ENCODE peak calls at places on chromosomes 11 and 22, in five cellular contexts. W, T, H, F and N are unnamed samples. For H3K4me1, the result is how much of the 10 kb centered on the place peaks cover.

GRCh38 chr22:36926309-36926708 is 12.9 kb downstream of the CSF2RB start:
- DNase-seq in W (no peak), T (no peak), H (no peak), F (no peak), N (no peak)

GRCh38 chr11:18671246-18671645 is 27.3 kb upstream of the TMEM86A start:
- DNase-seq in H (no peak), F (no peak), T (no peak), W (no peak), N (no peak)

GRCh38 chr11:63837719-63838118 is 1.2 kb upstream of the MARK2 start:
- DNase-seq in T (no peak), W (no peak), F (peak), H (no peak), N (no peak)

GRCh38 chr11:123509737-123510578 is 79.9 kb downstream of the GRAMD1B start:
- DNase-seq in T (peak), H (peak), F (no peak), W (no peak), N (no peak)

GRCh38 chr22:21098099-21098671 is 52.4 kb downstream of the LRRC74B start:
- DNase-seq in H (no peak), W (no peak), T (no peak), F (no peak), N (no peak)

GRCh38 chr11:27076121-27076589 is 35.5 kb downstream of the BBOX1 start:
- DNase-seq in W (no peak), F (no peak), T (no peak), H (no peak), N (no peak)

GRCh38 chr22:36306227-36306626 is 53.3 kb downstream of the APOL1 start:
- DNase-seq in W (no peak), F (no peak), H (no peak), T (no peak), N (no peak)

GRCh38 chr11:92811341-92811740 is 158.1 kb upstream of the MTNR1B start:
- DNase-seq in W (peak), F (no peak), H (peak), T (peak), N (no peak)

GRCh38 chr11:14258177-14258935 is 100.6 kb downstream of the RRAS2 start:
- DNase-seq in W (no peak), H (peak), F (peak), T (peak), N (no peak)

GRCh38 chr22:36026741-36027140 is 1.9 kb downstream of the RBFOX2 start:
- DNase-seq in H (peak), T (peak), F (no peak), W (no peak), N (no peak)

GRCh38 chr11:104609297-104609696 is 289.0 kb downstream of the CASP12 start:
- DNase-seq in W (no peak), T (peak), H (peak), F (peak), N (no peak)

GRCh38 chr11:24226606-24227005 is 270.2 kb upstream of the LUZP2 start:
- DNase-seq in H (no peak), F (no peak), T (no peak), W (no peak), N (no peak)

GRCh38 chr11:113732092-113732491 is 26.0 kb upstream of the TMPRSS5 start:
- DNase-seq in T (no peak), H (no peak), W (no peak), F (no peak), N (no peak)

GRCh38 chr11:109508185-109508584 is 86.2 kb downstream of the C11orf87 start:
- DNase-seq in W (no peak), T (no peak), F (no peak), H (no peak), N (no peak)

GRCh38 chr11:107853070-107853469 is 5.5 kb downstream of the SLC35F2 start:
- DNase-seq in T (no peak), W (no peak), H (no peak), F (no peak), N (no peak)

GRCh38 chr11:116611998-116612620 is 160.7 kb downstream of the BUD13 start:
- DNase-seq in T (no peak), F (no peak), H (no peak), W (no peak), N (no peak)

GRCh38 chr11:82936261-82936660 is 34.7 kb downstream of the DDIAS start:
- DNase-seq in T (peak), H (no peak), F (no peak), W (no peak), N (no peak)

GRCh38 chr22:37195921-37196320 is 7.9 kb upstream of the C1QTNF6 start:
- DNase-seq in F (no peak), T (peak), H (no peak), W (no peak), N (peak)

GRCh38 chr11:33767624-33768023 is 6.7 kb downstream of the FBXO3 start:
- DNase-seq in T (no peak), W (no peak), H (no peak), F (no peak), N (no peak)

GRCh38 chr11:66866420-66867010 is 9.7 kb downstream of the LRFN4 start:
- DNase-seq in H (no peak), T (no peak), F (no peak), W (no peak), N (no peak)

GRCh38 chr22:46030241-46030880 is 53.4 kb upstream of the WNT7B start:
- DNase-seq in T (no peak), H (no peak), F (no peak), W (no peak), N (peak)

GRCh38 chr11:122163420-122163819 is 47.4 kb upstream of the BLID start:
- DNase-seq in H (no peak), F (no peak), T (peak), W (no peak), N (no peak)

GRCh38 chr22:28025333-28025732 is 106.3 kb upstream of the PITPNB start:
- DNase-seq in W (no peak), F (no peak), H (no peak), T (no peak), N (no peak)

GRCh38 chr22:50220603-50221409 is 20.0 kb downstream of the SELENOO start:
- DNase-seq in F (no peak), H (no peak), T (no peak), W (no peak), N (no peak)

GRCh38 chr11:128039140-128040021 is 548.0 kb downstream of the ETS1 start:
- DNase-seq in H (no peak), T (peak), W (no peak), F (peak), N (no peak)

GRCh38 chr11:122743949-122744876 is 88.7 kb downstream of the UBASH3B start:
- DNase-seq in F (peak), T (no peak), W (no peak), H (no peak), N (no peak)

GRCh38 chr22:26805131-26805530 is 147.7 kb downstream of the MIAT start:
- DNase-seq in T (peak), H (no peak), F (no peak), W (no peak), N (no peak)

GRCh38 chr11:134466035-134466908 is 54.2 kb upstream of the B3GAT1 start:
- DNase-seq in T (no peak), H (no peak), F (peak), W (no peak), N (no peak)

GRCh38 chr11:2380807-2381350 is 3.8 kb downstream of the CD81 start:
- DNase-seq in F (peak), T (peak), W (peak), H (no peak), N (peak)

GRCh38 chr11:2378527-2379210 is 1.6 kb downstream of the CD81 start:
- DNase-seq in T (peak), H (peak), F (no peak), W (no peak), N (peak)

GRCh38 chr11:2380396-2380795 is 3.3 kb downstream of the CD81 start:
- DNase-seq in F (no peak), H (no peak), T (no peak), W (no peak), N (no peak)

GRCh38 chr11:2377511-2378443 is 667 bp downstream of the CD81 start:
- DNase-seq in T (peak), W (no peak), H (peak), F (peak), N (peak)

GRCh38 chr11:2379471-2380174 is 2.5 kb downstream of the CD81 start:
- DNase-seq in T (peak), F (no peak), W (no peak), H (no peak), N (no peak)
- H3K27ac ChIP-seq in T (peak), F (peak), W (peak), H (no peak), N (peak)

DNA sequence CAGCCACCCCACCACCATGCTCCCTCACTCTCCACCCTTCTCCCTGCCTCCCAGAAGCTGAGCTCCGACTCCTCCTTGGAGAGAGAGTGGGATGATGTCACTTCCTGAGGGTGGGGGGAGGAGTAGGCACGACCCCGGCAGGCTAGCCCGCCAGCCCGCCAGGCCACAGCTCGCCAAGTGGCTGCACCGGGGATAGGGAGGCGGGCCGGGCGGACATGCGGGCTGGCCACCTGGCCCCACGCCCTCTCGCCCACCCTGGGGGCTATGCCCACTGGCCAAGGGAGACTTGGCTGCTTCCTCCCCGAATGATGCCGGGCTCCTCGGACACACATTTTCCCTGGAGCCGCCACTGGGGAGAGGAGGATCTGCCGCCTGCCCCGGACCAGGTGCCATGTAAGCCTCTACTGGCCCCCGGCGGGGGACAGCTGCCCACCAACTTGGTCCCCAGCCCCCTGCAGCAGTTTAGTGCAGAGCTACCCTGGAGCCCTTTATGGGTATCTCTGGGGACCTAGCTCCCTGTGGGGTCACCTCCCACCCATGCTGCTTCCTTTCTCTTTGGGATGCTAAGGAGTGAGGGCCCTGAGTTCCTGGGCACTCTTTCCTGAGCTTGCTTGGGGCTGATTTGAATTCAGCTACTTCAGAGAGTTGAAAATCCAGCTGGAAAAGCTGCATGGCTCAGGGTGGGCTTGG is 33.7 kb upstream of the MYRF start:
- DNase-seq in H (peak), F (no peak), W (no peak), T (peak), N (peak)
- H3K4me3 ChIP-seq in H (no peak), F (peak), W (peak), T (peak), N (peak)

GRCh38 chr11:45648931-45649330 is 16.5 kb downstream of the CHST1 start:
- DNase-seq in H (no peak), F (no peak), T (no peak), W (no peak), N (no peak)
- H3K4me1 ChIP-seq in H (under half), F (under half), T (under half), W (under half), N (under half)

DNA sequence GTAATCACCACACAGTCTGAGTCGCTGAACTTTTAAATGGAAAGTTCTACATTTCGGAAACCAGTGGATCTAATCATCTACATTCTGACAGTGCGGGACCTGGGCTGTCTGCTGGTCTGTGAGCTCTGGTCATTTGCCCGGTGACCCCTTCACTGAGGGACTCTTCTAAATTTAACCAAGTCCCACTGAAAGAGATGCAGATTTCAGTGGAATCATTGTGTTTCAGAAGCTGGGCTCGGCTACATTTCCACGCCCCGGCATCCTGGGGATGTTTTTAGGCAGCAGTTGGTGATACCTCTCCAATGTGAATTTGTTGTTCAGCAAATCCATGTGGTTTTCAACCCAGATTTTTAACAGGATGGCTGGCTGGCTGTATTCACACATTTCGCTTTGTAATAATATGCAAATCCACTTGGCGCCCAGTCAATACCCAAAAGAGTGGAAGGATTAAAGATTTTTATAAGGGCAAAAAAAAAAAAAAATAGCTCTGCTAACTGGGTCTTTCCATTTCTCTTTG is 145.5 kb upstream of the RASSF10 start:
- DNase-seq in T (no peak), W (no peak), F (no peak), H (no peak), N (no peak)
- H3K27ac ChIP-seq in T (peak), W (peak), F (peak), H (peak), N (peak)

GRCh38 chr11:110518809-110519514 is 89.2 kb downstream of the FDX1 start:
- DNase-seq in T (peak), F (no peak), W (peak), H (no peak), N (no peak)

GRCh38 chr11:110524227-110524626 is 94.5 kb downstream of the FDX1 start:
- DNase-seq in W (peak), H (peak), F (no peak), T (peak), N (no peak)

GRCh38 chr11:110519816-110520215 is 90.1 kb downstream of the FDX1 start:
- DNase-seq in W (no peak), T (peak), F (no peak), H (no peak), N (no peak)

GRCh38 chr11:110525883-110526282 is 96.1 kb downstream of the FDX1 start:
- DNase-seq in T (peak), H (peak), W (peak), F (no peak), N (peak)

DNA sequence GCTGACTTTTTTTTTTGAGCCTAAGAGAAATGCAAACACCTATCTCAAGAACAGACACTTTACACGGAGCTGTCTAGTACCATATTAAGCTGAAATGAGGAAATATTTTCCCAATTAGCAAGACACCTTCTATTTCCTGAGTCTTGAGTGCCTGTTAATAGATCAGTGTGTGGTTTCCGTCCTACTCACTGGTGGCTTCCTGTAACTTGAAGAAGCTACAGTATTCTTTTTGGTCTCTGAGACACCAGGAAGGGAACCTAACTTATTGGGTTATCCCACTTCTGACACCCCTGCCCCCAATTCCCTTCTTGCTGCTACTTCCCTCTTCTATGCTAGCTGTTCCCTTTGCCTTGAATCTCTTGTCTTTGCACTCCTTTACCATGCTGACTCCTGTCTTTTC is 92.7 kb downstream of the FDX1 start:
- DNase-seq in F (no peak), T (peak), W (no peak), H (no peak), N (no peak)
- H3K4me3 ChIP-seq in F (no peak), T (no peak), W (no peak), H (no peak), N (no peak)